ENCODE peak calls at places on chromosomes 11 and 22, in nine cellular contexts. One of them, this sample, is unnamed.

GRCh38 chr11:68266121-68266891 is 5.5 kb downstream of the C11orf24 start:
- DNase-seq in caudate nucleus: no peak
- DNase-seq in breast epithelium: no peak
- DNase-seq in mesenchymal stem cell: no peak
- DNase-seq in lung: no peak
- DNase-seq in left ventricle myocardium inferior: no peak
- DNase-seq in IMR-90: no peak
- DNase-seq in RWPE1: no peak
- DNase-seq in pancreas: no peak
- DNase-seq in this sample: peak

GRCh38 chr11:86938900-86939880 is 16.0 kb downstream of the FZD4 start:
- DNase-seq in caudate nucleus: no peak
- DNase-seq in breast epithelium: no peak
- DNase-seq in mesenchymal stem cell: peak
- DNase-seq in lung: no peak
- DNase-seq in left ventricle myocardium inferior: no peak
- DNase-seq in IMR-90: peak
- DNase-seq in RWPE1: peak
- DNase-seq in pancreas: no peak
- DNase-seq in this sample: no peak

GRCh38 chr11:64558065-64558745 is 32.8 kb upstream of the SLC22A12 start:
- DNase-seq in caudate nucleus: no peak
- DNase-seq in breast epithelium: no peak
- DNase-seq in mesenchymal stem cell: no peak
- DNase-seq in lung: no peak
- DNase-seq in left ventricle myocardium inferior: no peak
- DNase-seq in IMR-90: no peak
- DNase-seq in RWPE1: no peak
- DNase-seq in pancreas: no peak
- DNase-seq in this sample: no peak

GRCh38 chr11:35066783-35067476 is 72.0 kb upstream of the CD44 start:
- DNase-seq in caudate nucleus: no peak
- DNase-seq in breast epithelium: no peak
- DNase-seq in mesenchymal stem cell: no peak
- DNase-seq in lung: no peak
- DNase-seq in left ventricle myocardium inferior: no peak
- DNase-seq in IMR-90: no peak
- DNase-seq in RWPE1: no peak
- DNase-seq in pancreas: no peak
- DNase-seq in this sample: no peak

GRCh38 chr22:23856721-23857605 is 712 bp upstream of the SLC2A11 start:
- DNase-seq in caudate nucleus: no peak
- DNase-seq in breast epithelium: peak
- DNase-seq in mesenchymal stem cell: peak
- DNase-seq in lung: no peak
- DNase-seq in left ventricle myocardium inferior: no peak
- DNase-seq in IMR-90: peak
- DNase-seq in RWPE1: no peak
- DNase-seq in pancreas: peak
- DNase-seq in this sample: peak

GRCh38 chr22:22446527-22446926 is 62.0 kb downstream of the ZNF280B start:
- DNase-seq in caudate nucleus: no peak
- DNase-seq in breast epithelium: no peak
- DNase-seq in mesenchymal stem cell: no peak
- DNase-seq in lung: no peak
- DNase-seq in left ventricle myocardium inferior: no peak
- DNase-seq in IMR-90: no peak
- DNase-seq in RWPE1: no peak
- DNase-seq in pancreas: no peak
- DNase-seq in this sample: no peak

GRCh38 chr11:133240908-133241307 is 291.4 kb downstream of the OPCML start:
- DNase-seq in caudate nucleus: no peak
- DNase-seq in breast epithelium: no peak
- DNase-seq in mesenchymal stem cell: no peak
- DNase-seq in lung: no peak
- DNase-seq in left ventricle myocardium inferior: no peak
- DNase-seq in IMR-90: no peak
- DNase-seq in RWPE1: no peak
- DNase-seq in pancreas: no peak
- DNase-seq in this sample: no peak

GRCh38 chr11:45413156-45413833 is 127.2 kb upstream of the SYT13 start:
- DNase-seq in caudate nucleus: no peak
- DNase-seq in breast epithelium: no peak
- DNase-seq in mesenchymal stem cell: no peak
- DNase-seq in lung: no peak
- DNase-seq in left ventricle myocardium inferior: no peak
- DNase-seq in IMR-90: no peak
- DNase-seq in RWPE1: no peak
- DNase-seq in pancreas: no peak
- DNase-seq in this sample: no peak

GRCh38 chr11:107665016-107665415 is 46.8 kb downstream of the SLN start:
- DNase-seq in caudate nucleus: no peak
- DNase-seq in breast epithelium: no peak
- DNase-seq in mesenchymal stem cell: no peak
- DNase-seq in lung: no peak
- DNase-seq in left ventricle myocardium inferior: no peak
- DNase-seq in IMR-90: no peak
- DNase-seq in RWPE1: no peak
- DNase-seq in pancreas: no peak
- DNase-seq in this sample: no peak

GRCh38 chr11:71992331-71992730 is 6.4 kb upstream of the IL18BP start:
- DNase-seq in caudate nucleus: no peak
- DNase-seq in breast epithelium: no peak
- DNase-seq in mesenchymal stem cell: no peak
- DNase-seq in lung: no peak
- DNase-seq in left ventricle myocardium inferior: no peak
- DNase-seq in IMR-90: no peak
- DNase-seq in RWPE1: no peak
- DNase-seq in pancreas: no peak
- DNase-seq in this sample: no peak

GRCh38 chr11:110903830-110904229 is 191.6 kb upstream of the ARHGAP20 start:
- DNase-seq in caudate nucleus: no peak
- DNase-seq in breast epithelium: no peak
- DNase-seq in mesenchymal stem cell: peak
- DNase-seq in lung: no peak
- DNase-seq in left ventricle myocardium inferior: no peak
- DNase-seq in IMR-90: peak
- DNase-seq in RWPE1: no peak
- DNase-seq in pancreas: no peak
- DNase-seq in this sample: no peak

GRCh38 chr11:45238724-45239123 is 47.4 kb downstream of the SYT13 start:
- DNase-seq in caudate nucleus: no peak
- DNase-seq in breast epithelium: no peak
- DNase-seq in mesenchymal stem cell: peak
- DNase-seq in lung: no peak
- DNase-seq in left ventricle myocardium inferior: no peak
- DNase-seq in IMR-90: peak
- DNase-seq in RWPE1: no peak
- DNase-seq in pancreas: no peak
- DNase-seq in this sample: no peak

GRCh38 chr11:1162498-1163311 is 5.0 kb downstream of the MUC5AC start:
- DNase-seq in caudate nucleus: no peak
- DNase-seq in breast epithelium: no peak
- DNase-seq in mesenchymal stem cell: no peak
- DNase-seq in lung: no peak
- DNase-seq in left ventricle myocardium inferior: no peak
- DNase-seq in IMR-90: no peak
- DNase-seq in RWPE1: no peak
- DNase-seq in pancreas: no peak
- DNase-seq in this sample: no peak

GRCh38 chr11:12540075-12540685 is 134.0 kb upstream of the TEAD1 start:
- DNase-seq in caudate nucleus: no peak
- DNase-seq in breast epithelium: peak
- DNase-seq in mesenchymal stem cell: peak
- DNase-seq in lung: no peak
- DNase-seq in left ventricle myocardium inferior: no peak
- DNase-seq in IMR-90: peak
- DNase-seq in RWPE1: no peak
- DNase-seq in pancreas: no peak
- DNase-seq in this sample: no peak

GRCh38 chr11:86497836-86498235 is 123.1 kb downstream of the CCDC81 start:
- DNase-seq in caudate nucleus: no peak
- DNase-seq in breast epithelium: no peak
- DNase-seq in mesenchymal stem cell: no peak
- DNase-seq in lung: no peak
- DNase-seq in left ventricle myocardium inferior: no peak
- DNase-seq in IMR-90: no peak
- DNase-seq in RWPE1: no peak
- DNase-seq in pancreas: no peak
- DNase-seq in this sample: no peak

GRCh38 chr11:69702239-69702668 is 1.6 kb downstream of the FGF19 start:
- DNase-seq in caudate nucleus: no peak
- DNase-seq in breast epithelium: no peak
- DNase-seq in mesenchymal stem cell: no peak
- DNase-seq in lung: no peak
- DNase-seq in left ventricle myocardium inferior: no peak
- DNase-seq in IMR-90: no peak
- DNase-seq in RWPE1: no peak
- DNase-seq in pancreas: no peak
- DNase-seq in this sample: no peak
- H3K27ac ChIP-seq in caudate nucleus: no peak
- H3K27ac ChIP-seq in breast epithelium: no peak
- H3K27ac ChIP-seq in mesenchymal stem cell: no peak
- H3K27ac ChIP-seq in lung: no peak
- H3K27ac ChIP-seq in left ventricle myocardium inferior: no peak
- H3K27ac ChIP-seq in IMR-90: no peak
- H3K27ac ChIP-seq in RWPE1: no peak
- H3K27ac ChIP-seq in pancreas: no peak
- H3K27ac ChIP-seq in this sample: no peak

GRCh38 chr22:25120093-25120561 is 79.5 kb upstream of the CRYBB3 start:
- DNase-seq in caudate nucleus: no peak
- DNase-seq in breast epithelium: peak
- DNase-seq in mesenchymal stem cell: no peak
- DNase-seq in lung: no peak
- DNase-seq in left ventricle myocardium inferior: no peak
- DNase-seq in IMR-90: no peak
- DNase-seq in RWPE1: no peak
- DNase-seq in pancreas: peak
- DNase-seq in this sample: no peak
- H3K27ac ChIP-seq in caudate nucleus: no peak
- H3K27ac ChIP-seq in breast epithelium: peak
- H3K27ac ChIP-seq in mesenchymal stem cell: no peak
- H3K27ac ChIP-seq in lung: peak
- H3K27ac ChIP-seq in left ventricle myocardium inferior: peak
- H3K27ac ChIP-seq in IMR-90: no peak
- H3K27ac ChIP-seq in RWPE1: peak
- H3K27ac ChIP-seq in pancreas: peak
- H3K27ac ChIP-seq in this sample: no peak

DNA sequence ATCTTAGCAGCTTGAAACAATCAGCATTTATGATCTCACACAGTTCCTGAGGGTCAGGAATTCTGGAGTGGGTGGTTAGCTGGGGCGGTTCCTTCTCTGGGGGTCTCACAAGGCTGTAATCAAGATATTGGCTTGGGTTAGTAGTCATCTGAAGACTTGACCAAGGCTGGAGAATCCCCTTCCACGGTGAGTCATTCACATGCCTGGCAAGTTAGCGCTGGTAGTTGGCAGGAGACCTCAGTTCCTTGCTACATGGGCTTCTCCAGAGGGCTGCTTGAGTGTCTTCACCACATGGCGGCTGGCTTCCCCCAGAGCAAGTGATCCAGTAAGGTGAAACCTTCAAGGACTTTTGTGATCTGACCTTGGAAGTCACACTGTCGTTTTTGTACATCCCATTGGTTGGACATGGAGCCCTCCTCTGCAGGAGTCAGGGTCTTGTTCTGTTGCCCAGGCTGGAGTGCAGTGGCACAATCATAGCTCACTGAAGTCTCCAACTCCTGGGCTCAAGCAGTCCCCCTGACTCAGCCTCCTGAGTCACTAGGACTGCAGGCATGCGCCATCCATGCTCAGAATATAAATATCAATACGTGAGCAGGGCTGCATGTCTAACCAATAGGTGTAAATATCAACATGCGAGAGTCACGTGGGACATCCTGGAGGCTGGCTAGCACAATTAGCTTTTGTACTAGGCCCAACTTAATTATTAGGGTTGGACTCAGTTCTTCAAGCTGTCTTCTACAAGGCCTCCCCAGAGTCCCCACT is 7.2 kb upstream of the NIPSNAP1 start:
- DNase-seq in caudate nucleus: no peak
- DNase-seq in breast epithelium: no peak
- DNase-seq in mesenchymal stem cell: peak
- DNase-seq in lung: no peak
- DNase-seq in left ventricle myocardium inferior: no peak
- DNase-seq in IMR-90: peak
- DNase-seq in RWPE1: peak
- DNase-seq in pancreas: no peak
- DNase-seq in this sample: no peak
- H3K27ac ChIP-seq in caudate nucleus: no peak
- H3K27ac ChIP-seq in breast epithelium: no peak
- H3K27ac ChIP-seq in mesenchymal stem cell: no peak
- H3K27ac ChIP-seq in lung: no peak
- H3K27ac ChIP-seq in left ventricle myocardium inferior: no peak
- H3K27ac ChIP-seq in IMR-90: no peak
- H3K27ac ChIP-seq in RWPE1: peak
- H3K27ac ChIP-seq in pancreas: no peak
- H3K27ac ChIP-seq in this sample: no peak

GRCh38 chr11:59185412-59185811 is 13.5 kb downstream of the DTX4 start:
- DNase-seq in caudate nucleus: no peak
- DNase-seq in breast epithelium: no peak
- DNase-seq in mesenchymal stem cell: no peak
- DNase-seq in lung: no peak
- DNase-seq in left ventricle myocardium inferior: no peak
- DNase-seq in IMR-90: no peak
- DNase-seq in RWPE1: no peak
- DNase-seq in pancreas: no peak
- DNase-seq in this sample: no peak
- H3K27ac ChIP-seq in caudate nucleus: peak
- H3K27ac ChIP-seq in breast epithelium: peak
- H3K27ac ChIP-seq in mesenchymal stem cell: no peak
- H3K27ac ChIP-seq in lung: no peak
- H3K27ac ChIP-seq in left ventricle myocardium inferior: peak
- H3K27ac ChIP-seq in IMR-90: no peak
- H3K27ac ChIP-seq in RWPE1: no peak
- H3K27ac ChIP-seq in pancreas: peak
- H3K27ac ChIP-seq in this sample: peak

DNA sequence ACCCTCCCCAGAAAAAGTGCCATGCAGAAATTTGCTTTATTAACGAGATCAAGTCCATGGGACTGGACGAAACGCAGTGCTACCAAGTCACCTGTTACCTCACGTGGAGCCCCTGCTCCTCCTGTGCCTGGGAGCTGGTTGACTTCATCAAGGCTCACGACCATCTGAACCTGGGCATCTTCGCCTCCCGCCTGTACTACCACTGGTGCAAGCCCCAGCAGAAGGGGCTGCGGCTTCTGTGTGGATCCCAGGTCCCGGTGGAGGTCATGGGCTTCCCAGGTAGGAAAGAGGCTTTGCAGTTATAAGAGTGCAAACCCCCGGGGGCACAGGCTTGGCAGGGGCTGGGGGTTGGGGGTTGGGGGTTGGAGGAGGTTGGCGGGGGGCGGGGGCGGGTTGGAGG is 4.2 kb downstream of the APOBEC3H start:
- DNase-seq in caudate nucleus: no peak
- DNase-seq in breast epithelium: no peak
- DNase-seq in mesenchymal stem cell: no peak
- DNase-seq in lung: no peak
- DNase-seq in left ventricle myocardium inferior: no peak
- DNase-seq in IMR-90: no peak
- DNase-seq in RWPE1: no peak
- DNase-seq in pancreas: no peak
- DNase-seq in this sample: no peak
- H3K27ac ChIP-seq in caudate nucleus: no peak
- H3K27ac ChIP-seq in breast epithelium: no peak
- H3K27ac ChIP-seq in mesenchymal stem cell: no peak
- H3K27ac ChIP-seq in lung: no peak
- H3K27ac ChIP-seq in left ventricle myocardium inferior: no peak
- H3K27ac ChIP-seq in IMR-90: no peak
- H3K27ac ChIP-seq in RWPE1: no peak
- H3K27ac ChIP-seq in pancreas: no peak
- H3K27ac ChIP-seq in this sample: no peak

GRCh38 chr11:3169235-3169951 is 4.3 kb upstream of the OSBPL5 start:
- DNase-seq in caudate nucleus: no peak
- DNase-seq in breast epithelium: peak
- DNase-seq in mesenchymal stem cell: peak
- DNase-seq in lung: no peak
- DNase-seq in left ventricle myocardium inferior: peak
- DNase-seq in IMR-90: peak
- DNase-seq in RWPE1: peak
- DNase-seq in pancreas: peak
- DNase-seq in this sample: no peak
- H3K27ac ChIP-seq in caudate nucleus: no peak
- H3K27ac ChIP-seq in breast epithelium: peak
- H3K27ac ChIP-seq in mesenchymal stem cell: no peak
- H3K27ac ChIP-seq in lung: no peak
- H3K27ac ChIP-seq in left ventricle myocardium inferior: peak
- H3K27ac ChIP-seq in IMR-90: peak
- H3K27ac ChIP-seq in RWPE1: peak
- H3K27ac ChIP-seq in pancreas: no peak
- H3K27ac ChIP-seq in this sample: no peak